ENCODE peak calls at places on chromosomes 2 and 18, in five cellular contexts. R is neuronal stem cell, J is mesenchymal stem cell, K is trophoblast cell, L is H1. D is an unnamed sample.

GRCh38 chr2:76563730-76564129 is 853.0 kb upstream of the GCFC2 start:
- DNase-seq in R (no peak), J (no peak), K (no peak), L (no peak), D (no peak)

GRCh38 chr2:107337209-107337898 is 451.4 kb upstream of the ST6GAL2 start:
- DNase-seq in R (no peak), J (peak), K (no peak), L (no peak), D (no peak)

GRCh38 chr2:12769492-12770105 is 52.9 kb downstream of the TRIB2 start:
- DNase-seq in R (no peak), J (no peak), K (no peak), L (no peak), D (no peak)

GRCh38 chr2:182915369-182916326 is 49.2 kb upstream of the FRZB start:
- DNase-seq in R (no peak), J (peak), K (no peak), L (no peak), D (no peak)

GRCh38 chr2:55768991-55769390 is 75.3 kb upstream of the PNPT1 start:
- DNase-seq in R (no peak), J (no peak), K (no peak), L (no peak), D (no peak)

GRCh38 chr2:44974064-44974715 is 32.7 kb downstream of the SIX3 start:
- DNase-seq in R (peak), J (peak), K (peak), L (no peak), D (peak)

GRCh38 chr2:41955641-41956040 is 92.2 kb upstream of the PKDCC start:
- DNase-seq in R (no peak), J (no peak), K (no peak), L (no peak), D (no peak)

GRCh38 chr2:77348821-77349220 is 173.4 kb downstream of the LRRTM4 start:
- DNase-seq in R (no peak), J (no peak), K (no peak), L (no peak), D (no peak)

GRCh38 chr2:10097352-10098148 is 17.3 kb upstream of the CYS1 start:
- DNase-seq in R (no peak), J (peak), K (peak), L (no peak), D (peak)

GRCh38 chr2:12451726-12452125 is 265.0 kb upstream of the TRIB2 start:
- DNase-seq in R (no peak), J (no peak), K (peak), L (no peak), D (no peak)

GRCh38 chr2:113174369-113174735 is 581 bp downstream of the PSD4 start:
- DNase-seq in R (no peak), J (no peak), K (no peak), L (no peak), D (no peak)

GRCh38 chr2:180412224-180412623 is 405.1 kb upstream of the CWC22 start:
- DNase-seq in R (no peak), J (no peak), K (no peak), L (no peak), D (no peak)

GRCh38 chr2:173997269-173997668 is 32.1 kb upstream of the SP3 start:
- DNase-seq in R (no peak), J (no peak), K (peak), L (no peak), D (no peak)

GRCh38 chr2:120360307-120360855 is 14.4 kb downstream of the INHBB start:
- DNase-seq in R (no peak), J (no peak), K (no peak), L (no peak), D (no peak)

GRCh38 chr2:80086831-80087230 is 217.7 kb downstream of the LRRTM1 start:
- DNase-seq in R (no peak), J (peak), K (no peak), L (no peak), D (no peak)

GRCh38 chr2:154707994-154708393 is 9.5 kb downstream of the KCNJ3 start:
- DNase-seq in R (no peak), J (no peak), K (no peak), L (no peak), D (no peak)

GRCh38 chr2:185695711-185696110 is 42.9 kb upstream of the FSIP2 start:
- DNase-seq in R (no peak), J (no peak), K (no peak), L (no peak), D (no peak)

GRCh38 chr2:136444323-136444722 is 321.0 kb upstream of the THSD7B start:
- DNase-seq in R (no peak), J (no peak), K (no peak), L (no peak), D (no peak)

GRCh38 chr2:65728477-65729180 is 296.2 kb upstream of the SPRED2 start:
- DNase-seq in R (no peak), J (no peak), K (no peak), L (no peak), D (no peak)

GRCh38 chr2:235940330-235940729 is 227.9 kb downstream of the GBX2 start:
- DNase-seq in R (no peak), J (peak), K (peak), L (no peak), D (no peak)

GRCh38 chr18:2559249-2559648 is 12.1 kb downstream of the METTL4 start:
- DNase-seq in R (no peak), J (no peak), K (no peak), L (no peak), D (no peak)

GRCh38 chr2:172768406-172768805 is 32.8 kb downstream of the RAPGEF4 start:
- DNase-seq in R (no peak), J (no peak), K (no peak), L (no peak), D (no peak)

GRCh38 chr2:232073031-232073430 is 111.5 kb downstream of the DIS3L2 start:
- DNase-seq in R (no peak), J (no peak), K (peak), L (no peak), D (no peak)

GRCh38 chr2:218271487-218271797 is 1.1 kb downstream of the PNKD start:
- DNase-seq in R (no peak), J (no peak), K (no peak), L (no peak), D (no peak)

GRCh38 chr2:218271865-218272530 is 1.7 kb downstream of the PNKD start:
- DNase-seq in R (no peak), J (no peak), K (no peak), L (no peak), D (no peak)

GRCh38 chr2:218270721-218271486 is 585 bp downstream of the PNKD start:
- DNase-seq in R (no peak), J (peak), K (peak), L (no peak), D (no peak)

GRCh38 chr2:218273908-218274249 is 3.6 kb downstream of the PNKD start:
- DNase-seq in R (no peak), J (no peak), K (no peak), L (no peak), D (no peak)

GRCh38 chr2:218272531-218273212 is 2.4 kb downstream of the PNKD start:
- DNase-seq in R (peak), J (peak), K (peak), L (no peak), D (peak)
- H2AK5ac ChIP-seq in R (peak), J (peak), K (no peak), L (no peak), D (no peak)

DNA sequence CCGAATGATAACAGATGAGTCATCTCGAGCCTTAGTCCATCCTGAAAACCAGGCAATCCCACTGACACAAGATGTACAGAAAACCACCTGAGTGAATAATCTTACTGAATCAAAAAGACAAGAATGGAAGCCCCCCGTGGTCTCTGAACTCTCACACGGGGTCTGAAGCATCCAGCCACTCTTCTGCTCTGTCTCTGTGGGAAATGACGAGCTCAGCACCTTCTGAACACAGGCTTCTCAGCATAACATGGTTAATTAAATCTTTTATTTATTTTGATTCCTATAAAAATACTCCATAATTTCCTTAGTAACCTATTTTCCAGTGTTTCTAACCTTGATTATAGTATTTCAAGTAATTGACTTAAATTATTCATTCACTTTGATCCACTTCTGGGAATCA is 203.7 kb downstream of the TMEM163 start:
- DNase-seq in R (no peak), J (no peak), K (no peak), L (no peak), D (no peak)
- H2BK12ac ChIP-seq in R (no peak), J (no peak), K (no peak), L (no peak), D (no peak)

GRCh38 chr2:216549926-216550690 is 51.5 kb downstream of the RPL37A start:
- DNase-seq in R (peak), J (no peak), K (no peak), L (no peak), D (peak)
- H2BK120ac ChIP-seq in R (no peak), J (no peak), K (no peak), L (no peak), D (no peak)

GRCh38 chr2:101837354-101837753 is 139.8 kb downstream of the MAP4K4 start:
- DNase-seq in R (no peak), J (no peak), K (no peak), L (no peak), D (no peak)

GRCh38 chr2:101831351-101831865 is 133.9 kb downstream of the MAP4K4 start:
- DNase-seq in R (peak), J (peak), K (peak), L (no peak), D (peak)

GRCh38 chr2:101832114-101832513 is 134.6 kb downstream of the MAP4K4 start:
- DNase-seq in R (no peak), J (no peak), K (no peak), L (no peak), D (no peak)

GRCh38 chr2:101830555-101830954 is 133.0 kb downstream of the MAP4K4 start:
- DNase-seq in R (no peak), J (peak), K (peak), L (no peak), D (no peak)

DNA sequence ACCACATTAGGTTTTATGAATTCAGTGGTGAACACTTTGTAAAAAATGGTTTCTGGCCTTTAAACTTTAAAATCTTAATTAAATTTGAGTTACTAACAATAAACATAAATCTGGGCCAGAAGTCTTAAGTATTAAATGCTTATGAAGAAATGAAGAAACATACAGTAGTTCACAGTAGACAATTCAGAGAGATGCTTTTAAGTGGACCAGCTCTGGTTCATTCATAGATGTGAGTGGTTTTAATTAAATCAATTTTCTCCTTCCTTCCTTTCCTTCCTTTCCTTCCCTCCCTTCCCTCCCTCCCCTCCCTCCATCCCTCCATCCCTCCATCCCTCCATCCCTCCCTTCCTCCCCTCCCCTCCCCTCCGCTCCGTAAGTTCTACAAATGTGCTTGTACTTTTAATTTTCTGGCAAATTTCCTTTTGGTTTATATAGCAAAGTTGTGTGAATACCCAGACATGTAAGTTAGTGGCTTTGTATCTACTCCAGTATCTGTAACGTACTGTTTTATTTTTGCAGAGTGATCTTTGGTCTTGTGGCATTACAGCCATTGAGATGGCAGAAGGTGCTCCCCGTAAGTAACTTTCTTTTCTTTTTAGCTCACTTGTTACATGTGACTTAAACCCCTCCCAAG is 136.5 kb downstream of the MAP4K4 start:
- DNase-seq in R (no peak), J (no peak), K (no peak), L (no peak), D (no peak)
- H2AK5ac ChIP-seq in R (no peak), J (no peak), K (no peak), L (no peak), D (no peak)

GRCh38 chr2:163767097-163767496 is 31.3 kb upstream of the FIGN start:
- DNase-seq in R (no peak), J (no peak), K (no peak), L (no peak), D (no peak)

GRCh38 chr2:163773276-163773675 is 37.5 kb upstream of the FIGN start:
- DNase-seq in R (no peak), J (no peak), K (no peak), L (no peak), D (no peak)

GRCh38 chr2:163774862-163775261 is 39.1 kb upstream of the FIGN start:
- DNase-seq in R (no peak), J (peak), K (peak), L (no peak), D (no peak)

GRCh38 chr2:163771596-163771995 is 35.8 kb upstream of the FIGN start:
- DNase-seq in R (no peak), J (no peak), K (peak), L (no peak), D (no peak)

GRCh38 chr2:163768881-163769681 is 33.3 kb upstream of the FIGN start:
- DNase-seq in R (no peak), J (no peak), K (no peak), L (no peak), D (no peak)
- H2BK12ac ChIP-seq in R (no peak), J (no peak), K (no peak), L (no peak), D (no peak)

GRCh38 chr2:162424816-162425215 is 80.9 kb downstream of the GCA start:
- DNase-seq in R (peak), J (no peak), K (no peak), L (no peak), D (no peak)

GRCh38 chr2:162435676-162436075 is 91.7 kb downstream of the GCA start:
- DNase-seq in R (no peak), J (peak), K (peak), L (no peak), D (no peak)

GRCh38 chr2:162435157-162435556 is 91.2 kb downstream of the GCA start:
- DNase-seq in R (no peak), J (no peak), K (peak), L (no peak), D (no peak)

GRCh38 chr2:162430323-162430722 is 86.4 kb downstream of the GCA start:
- DNase-seq in R (no peak), J (no peak), K (no peak), L (no peak), D (no peak)
- H2BK120ac ChIP-seq in R (no peak), J (no peak), K (no peak), L (no peak), D (no peak)